ENCODE peak calls at places on chromosomes 6 and 20, in eight cellular contexts. One of them, this sample, is unnamed.
A peak's percentile ranks its signal among the peaks of the same experiment; 100 is the strongest.

GRCh38 chr6:130575971-130576370 is 210.2 kb downstream of the TMEM200A start:
- DNase-seq in DMS153: no peak
- DNase-seq in upper lobe of right lung: no peak
- DNase-seq in ELR: no peak
- DNase-seq in heart left ventricle: no peak
- DNase-seq in OCI-LY7: no peak
- DNase-seq in activated CD8-positive, alpha-beta memory T cell treated with anti-CD3 and anti-CD28 coated beads for 48 hours: no peak
- DNase-seq in EL: no peak
- DNase-seq in this sample: no peak

GRCh38 chr20:4957939-4958362 is 43.4 kb downstream of the SLC23A2 start:
- DNase-seq in DMS153: no peak
- DNase-seq in upper lobe of right lung: no peak
- DNase-seq in ELR: no peak
- DNase-seq in heart left ventricle: no peak
- DNase-seq in OCI-LY7: no peak
- DNase-seq in activated CD8-positive, alpha-beta memory T cell treated with anti-CD3 and anti-CD28 coated beads for 48 hours: no peak
- DNase-seq in EL: no peak
- DNase-seq in this sample: no peak

GRCh38 chr20:4366076-4366475 is 350.7 kb upstream of the RNF24 start:
- DNase-seq in DMS153: no peak
- DNase-seq in upper lobe of right lung: no peak
- DNase-seq in ELR: no peak
- DNase-seq in heart left ventricle: no peak
- DNase-seq in OCI-LY7: no peak
- DNase-seq in activated CD8-positive, alpha-beta memory T cell treated with anti-CD3 and anti-CD28 coated beads for 48 hours: no peak
- DNase-seq in EL: peak; percentile 15
- DNase-seq in this sample: no peak

GRCh38 chr6:43457643-43458042 is 2.3 kb upstream of the DLK2 start:
- DNase-seq in DMS153: no peak
- DNase-seq in upper lobe of right lung: no peak
- DNase-seq in ELR: no peak
- DNase-seq in heart left ventricle: no peak
- DNase-seq in OCI-LY7: no peak
- DNase-seq in activated CD8-positive, alpha-beta memory T cell treated with anti-CD3 and anti-CD28 coated beads for 48 hours: no peak
- DNase-seq in EL: no peak
- DNase-seq in this sample: no peak

GRCh38 chr20:32872266-32872665 is 13.5 kb downstream of the EFCAB8 start:
- DNase-seq in DMS153: no peak
- DNase-seq in upper lobe of right lung: no peak
- DNase-seq in ELR: no peak
- DNase-seq in heart left ventricle: no peak
- DNase-seq in OCI-LY7: no peak
- DNase-seq in activated CD8-positive, alpha-beta memory T cell treated with anti-CD3 and anti-CD28 coated beads for 48 hours: no peak
- DNase-seq in EL: no peak
- DNase-seq in this sample: no peak

GRCh38 chr20:38640486-38640885 is 38.9 kb downstream of the ARHGAP40 start:
- DNase-seq in DMS153: no peak
- DNase-seq in upper lobe of right lung: no peak
- DNase-seq in ELR: no peak
- DNase-seq in heart left ventricle: no peak
- DNase-seq in OCI-LY7: no peak
- DNase-seq in activated CD8-positive, alpha-beta memory T cell treated with anti-CD3 and anti-CD28 coated beads for 48 hours: no peak
- DNase-seq in EL: no peak
- DNase-seq in this sample: no peak

GRCh38 chr6:147268254-147268653 is 64.0 kb downstream of the STXBP5 start:
- DNase-seq in DMS153: no peak
- DNase-seq in upper lobe of right lung: no peak
- DNase-seq in ELR: peak; percentile 67
- DNase-seq in heart left ventricle: no peak
- DNase-seq in OCI-LY7: no peak
- DNase-seq in activated CD8-positive, alpha-beta memory T cell treated with anti-CD3 and anti-CD28 coated beads for 48 hours: no peak
- DNase-seq in EL: peak; percentile 33
- DNase-seq in this sample: no peak

GRCh38 chr6:89711801-89712200 is 73.3 kb upstream of the LYRM2 start:
- DNase-seq in DMS153: no peak
- DNase-seq in upper lobe of right lung: no peak
- DNase-seq in ELR: no peak
- DNase-seq in heart left ventricle: no peak
- DNase-seq in OCI-LY7: no peak
- DNase-seq in activated CD8-positive, alpha-beta memory T cell treated with anti-CD3 and anti-CD28 coated beads for 48 hours: no peak
- DNase-seq in EL: no peak
- DNase-seq in this sample: no peak

GRCh38 chr20:59574308-59574707 is 30.0 kb upstream of the PHACTR3 start:
- DNase-seq in DMS153: no peak
- DNase-seq in upper lobe of right lung: no peak
- DNase-seq in ELR: no peak
- DNase-seq in heart left ventricle: no peak
- DNase-seq in OCI-LY7: no peak
- DNase-seq in activated CD8-positive, alpha-beta memory T cell treated with anti-CD3 and anti-CD28 coated beads for 48 hours: no peak
- DNase-seq in EL: no peak
- DNase-seq in this sample: no peak

GRCh38 chr6:149094934-149095341 is 222.6 kb upstream of the TAB2 start:
- DNase-seq in DMS153: no peak
- DNase-seq in upper lobe of right lung: no peak
- DNase-seq in ELR: no peak
- DNase-seq in heart left ventricle: no peak
- DNase-seq in OCI-LY7: no peak
- DNase-seq in activated CD8-positive, alpha-beta memory T cell treated with anti-CD3 and anti-CD28 coated beads for 48 hours: no peak
- DNase-seq in EL: peak; percentile 52
- DNase-seq in this sample: no peak

GRCh38 chr6:8243462-8243861 is 141.1 kb upstream of the EEF1E1 start:
- DNase-seq in DMS153: no peak
- DNase-seq in upper lobe of right lung: no peak
- DNase-seq in ELR: peak; percentile 9
- DNase-seq in heart left ventricle: no peak
- DNase-seq in OCI-LY7: no peak
- DNase-seq in activated CD8-positive, alpha-beta memory T cell treated with anti-CD3 and anti-CD28 coated beads for 48 hours: no peak
- DNase-seq in EL: peak; percentile 64
- DNase-seq in this sample: no peak

GRCh38 chr20:53942121-53942816 is 128.1 kb downstream of the BCAS1 start:
- DNase-seq in DMS153: no peak
- DNase-seq in upper lobe of right lung: no peak
- DNase-seq in ELR: no peak
- DNase-seq in heart left ventricle: no peak
- DNase-seq in OCI-LY7: peak; percentile 63
- DNase-seq in activated CD8-positive, alpha-beta memory T cell treated with anti-CD3 and anti-CD28 coated beads for 48 hours: no peak
- DNase-seq in EL: no peak
- DNase-seq in this sample: no peak

GRCh38 chr6:83592770-83593394 is 80.5 kb downstream of the PRSS35 start:
- DNase-seq in DMS153: no peak
- DNase-seq in upper lobe of right lung: no peak
- DNase-seq in ELR: peak; percentile 58
- DNase-seq in heart left ventricle: no peak
- DNase-seq in OCI-LY7: peak; percentile 19
- DNase-seq in activated CD8-positive, alpha-beta memory T cell treated with anti-CD3 and anti-CD28 coated beads for 48 hours: no peak
- DNase-seq in EL: peak; percentile 33
- DNase-seq in this sample: no peak

GRCh38 chr20:50823319-50823718 is 28.5 kb downstream of the BCAS4 start:
- DNase-seq in DMS153: no peak
- DNase-seq in upper lobe of right lung: no peak
- DNase-seq in ELR: no peak
- DNase-seq in heart left ventricle: no peak
- DNase-seq in OCI-LY7: no peak
- DNase-seq in activated CD8-positive, alpha-beta memory T cell treated with anti-CD3 and anti-CD28 coated beads for 48 hours: no peak
- DNase-seq in EL: no peak
- DNase-seq in this sample: no peak

GRCh38 chr6:122956376-122956775 is 39.7 kb upstream of the CLVS2 start:
- DNase-seq in DMS153: no peak
- DNase-seq in upper lobe of right lung: no peak
- DNase-seq in ELR: no peak
- DNase-seq in heart left ventricle: no peak
- DNase-seq in OCI-LY7: no peak
- DNase-seq in activated CD8-positive, alpha-beta memory T cell treated with anti-CD3 and anti-CD28 coated beads for 48 hours: no peak
- DNase-seq in EL: no peak
- DNase-seq in this sample: no peak

GRCh38 chr6:77249560-77249959 is 213.7 kb downstream of the HTR1B start:
- DNase-seq in DMS153: no peak
- DNase-seq in upper lobe of right lung: no peak
- DNase-seq in ELR: no peak
- DNase-seq in heart left ventricle: no peak
- DNase-seq in OCI-LY7: no peak
- DNase-seq in activated CD8-positive, alpha-beta memory T cell treated with anti-CD3 and anti-CD28 coated beads for 48 hours: no peak
- DNase-seq in EL: no peak
- DNase-seq in this sample: no peak

GRCh38 chr20:15449061-15449460 is 1111.6 kb upstream of the FLRT3 start:
- DNase-seq in DMS153: no peak
- DNase-seq in upper lobe of right lung: no peak
- DNase-seq in ELR: no peak
- DNase-seq in heart left ventricle: no peak
- DNase-seq in OCI-LY7: no peak
- DNase-seq in activated CD8-positive, alpha-beta memory T cell treated with anti-CD3 and anti-CD28 coated beads for 48 hours: no peak
- DNase-seq in EL: no peak
- DNase-seq in this sample: no peak

GRCh38 chr20:63855363-63856110 is 5.8 kb upstream of the ABHD16B start:
- DNase-seq in DMS153: no peak
- DNase-seq in upper lobe of right lung: no peak
- DNase-seq in ELR: no peak
- DNase-seq in heart left ventricle: peak; percentile 67
- DNase-seq in OCI-LY7: no peak
- DNase-seq in activated CD8-positive, alpha-beta memory T cell treated with anti-CD3 and anti-CD28 coated beads for 48 hours: no peak
- DNase-seq in EL: peak; percentile 31
- DNase-seq in this sample: peak; percentile 63

GRCh38 chr6:45691426-45691825 is 313.7 kb upstream of the SUPT3H start:
- DNase-seq in DMS153: no peak
- DNase-seq in upper lobe of right lung: no peak
- DNase-seq in ELR: peak; percentile 68
- DNase-seq in heart left ventricle: no peak
- DNase-seq in OCI-LY7: no peak
- DNase-seq in activated CD8-positive, alpha-beta memory T cell treated with anti-CD3 and anti-CD28 coated beads for 48 hours: no peak
- DNase-seq in EL: peak; percentile 74
- DNase-seq in this sample: no peak

GRCh38 chr6:82976179-82976578 is 89.5 kb downstream of the UBE3D start:
- DNase-seq in DMS153: no peak
- DNase-seq in upper lobe of right lung: no peak
- DNase-seq in ELR: no peak
- DNase-seq in heart left ventricle: no peak
- DNase-seq in OCI-LY7: no peak
- DNase-seq in activated CD8-positive, alpha-beta memory T cell treated with anti-CD3 and anti-CD28 coated beads for 48 hours: no peak
- DNase-seq in EL: no peak
- DNase-seq in this sample: no peak

GRCh38 chr20:12748359-12748994 is 260.3 kb upstream of the SPTLC3 start:
- DNase-seq in DMS153: no peak
- DNase-seq in upper lobe of right lung: no peak
- DNase-seq in ELR: no peak
- DNase-seq in heart left ventricle: no peak
- DNase-seq in OCI-LY7: no peak
- DNase-seq in activated CD8-positive, alpha-beta memory T cell treated with anti-CD3 and anti-CD28 coated beads for 48 hours: no peak
- DNase-seq in EL: no peak
- DNase-seq in this sample: no peak

GRCh38 chr6:7137335-7138106 is 29.8 kb downstream of the RREB1 start:
- DNase-seq in DMS153: no peak
- DNase-seq in upper lobe of right lung: no peak
- DNase-seq in ELR: peak; percentile 72
- DNase-seq in heart left ventricle: peak; percentile 72
- DNase-seq in OCI-LY7: peak; percentile 30
- DNase-seq in activated CD8-positive, alpha-beta memory T cell treated with anti-CD3 and anti-CD28 coated beads for 48 hours: no peak
- DNase-seq in EL: peak; percentile 77
- DNase-seq in this sample: no peak

GRCh38 chr6:154815938-154816820 is 83.0 kb downstream of the SCAF8 start:
- DNase-seq in DMS153: no peak
- DNase-seq in upper lobe of right lung: no peak
- DNase-seq in ELR: no peak
- DNase-seq in heart left ventricle: no peak
- DNase-seq in OCI-LY7: no peak
- DNase-seq in activated CD8-positive, alpha-beta memory T cell treated with anti-CD3 and anti-CD28 coated beads for 48 hours: no peak
- DNase-seq in EL: peak; percentile 34
- DNase-seq in this sample: no peak

GRCh38 chr6:64489760-64490159 is 854.2 kb downstream of the PHF3 start:
- DNase-seq in DMS153: no peak
- DNase-seq in upper lobe of right lung: no peak
- DNase-seq in ELR: no peak
- DNase-seq in heart left ventricle: no peak
- DNase-seq in OCI-LY7: no peak
- DNase-seq in activated CD8-positive, alpha-beta memory T cell treated with anti-CD3 and anti-CD28 coated beads for 48 hours: no peak
- DNase-seq in EL: no peak
- DNase-seq in this sample: no peak

GRCh38 chr6:89986650-89987074 is 92.4 kb downstream of the GJA10 start:
- DNase-seq in DMS153: no peak
- DNase-seq in upper lobe of right lung: no peak
- DNase-seq in ELR: peak; percentile 21
- DNase-seq in heart left ventricle: no peak
- DNase-seq in OCI-LY7: no peak
- DNase-seq in activated CD8-positive, alpha-beta memory T cell treated with anti-CD3 and anti-CD28 coated beads for 48 hours: no peak
- DNase-seq in EL: peak; percentile 38
- DNase-seq in this sample: no peak

GRCh38 chr6:166830185-166830890 is 126.0 kb downstream of the RNASET2 start:
- DNase-seq in DMS153: no peak
- DNase-seq in upper lobe of right lung: no peak
- DNase-seq in ELR: no peak
- DNase-seq in heart left ventricle: no peak
- DNase-seq in OCI-LY7: no peak
- DNase-seq in activated CD8-positive, alpha-beta memory T cell treated with anti-CD3 and anti-CD28 coated beads for 48 hours: no peak
- DNase-seq in EL: no peak
- DNase-seq in this sample: no peak

GRCh38 chr20:45783656-45784294 is 7.9 kb downstream of the WFDC3 start:
- DNase-seq in DMS153: no peak
- DNase-seq in upper lobe of right lung: peak; percentile 67
- DNase-seq in ELR: no peak
- DNase-seq in heart left ventricle: peak; percentile 68
- DNase-seq in OCI-LY7: no peak
- DNase-seq in activated CD8-positive, alpha-beta memory T cell treated with anti-CD3 and anti-CD28 coated beads for 48 hours: no peak
- DNase-seq in EL: no peak
- DNase-seq in this sample: no peak

GRCh38 chr20:63978319-63979220 is 872 bp downstream of the SAMD10 start:
- DNase-seq in DMS153: peak; percentile 38
- DNase-seq in upper lobe of right lung: peak; percentile 93
- DNase-seq in ELR: peak; percentile 79
- DNase-seq in heart left ventricle: peak; percentile 88
- DNase-seq in OCI-LY7: peak; percentile 84
- DNase-seq in activated CD8-positive, alpha-beta memory T cell treated with anti-CD3 and anti-CD28 coated beads for 48 hours: no peak
- DNase-seq in EL: peak; percentile 71
- DNase-seq in this sample: peak; percentile 89